ENCODE peak calls at places on chromosome 2, in ten cellular contexts. G is A549; C is mesothelial cell of epicardium; M is Daoy; K is NCI-H1436 treated with DMSO at 0.1 percent for 48 hours; E is activated CD8-positive, alpha-beta T cell treated with anti-CD3 and anti-CD28 coated beads for 36 hours; Z is NCI-H1092; J is activated naive CD4-positive, alpha-beta T cell treated with anti-CD3 and anti-CD28 coated beads, Interleukin-2, amount 50 U/mL, for 72 hours; O is fibroblast of pulmonary artery; N is SW480. S is an unnamed sample.
A peak's percentile ranks its signal among the peaks of the same experiment; 100 is the strongest.

GRCh38 chr2:195580156-195580555 is 76.9 kb upstream of the SLC39A10 start:
- DNase-seq in G (no peak), C (no peak), M (no peak), K (no peak), E (no peak), Z (no peak), J (no peak), O (no peak), N (no peak), S (no peak)

GRCh38 chr2:43636616-43637015 is 444 bp upstream of the PLEKHH2 start:
- DNase-seq in G (no peak), C (no peak), M (peak; percentile 4), K (no peak), E (peak; percentile 19), Z (no peak), J (no peak), O (no peak), N (no peak), S (no peak)

GRCh38 chr2:149001496-149001895 is 37.0 kb upstream of the LYPD6B start:
- DNase-seq in G (no peak), C (no peak), M (no peak), K (no peak), E (no peak), Z (no peak), J (no peak), O (no peak), N (no peak), S (no peak)

GRCh38 chr2:149037851-149038250 is 648 bp upstream of the LYPD6B start:
- DNase-seq in G (no peak), C (no peak), M (peak; percentile 46), K (no peak), E (no peak), Z (no peak), J (no peak), O (no peak), N (peak; percentile 60), S (no peak)

GRCh38 chr2:147094077-147094476 is 750.8 kb upstream of the ACVR2A start:
- DNase-seq in G (no peak), C (no peak), M (no peak), K (no peak), E (no peak), Z (no peak), J (no peak), O (no peak), N (no peak), S (no peak)

GRCh38 chr2:223865907-223866508 is 28.6 kb upstream of the AP1S3 start:
- DNase-seq in G (no peak), C (no peak), M (no peak), K (no peak), E (no peak), Z (no peak), J (no peak), O (no peak), N (no peak), S (no peak)

GRCh38 chr2:222734690-222735014 is 63.2 kb downstream of the MOGAT1 start:
- DNase-seq in G (no peak), C (no peak), M (no peak), K (no peak), E (no peak), Z (no peak), J (no peak), O (peak; percentile 22), N (no peak), S (no peak)

GRCh38 chr2:186554850-186555785 is 34.7 kb upstream of the ITGAV start:
- DNase-seq in G (no peak), C (no peak), M (peak; percentile 29), K (no peak), E (no peak), Z (no peak), J (no peak), O (no peak), N (no peak), S (no peak)

GRCh38 chr2:68714866-68715265 is 19.7 kb upstream of the ARHGAP25 start:
- DNase-seq in G (no peak), C (no peak), M (no peak), K (no peak), E (peak; percentile 73), Z (no peak), J (no peak), O (no peak), N (no peak), S (no peak)

GRCh38 chr2:105220604-105221003 is 20.9 kb upstream of the GPR45 start:
- DNase-seq in G (no peak), C (no peak), M (no peak), K (no peak), E (no peak), Z (no peak), J (no peak), O (no peak), N (no peak), S (no peak)

GRCh38 chr2:187008111-187008510 is 159.1 kb upstream of the ZSWIM2 start:
- DNase-seq in G (no peak), C (no peak), M (peak; percentile 11), K (no peak), E (no peak), Z (no peak), J (no peak), O (peak; percentile 39), N (no peak), S (no peak)

GRCh38 chr2:218024871-218025270 is 22.1 kb upstream of the TNS1 start:
- DNase-seq in G (no peak), C (no peak), M (no peak), K (no peak), E (no peak), Z (no peak), J (peak; percentile 25), O (no peak), N (no peak), S (no peak)

GRCh38 chr2:46008082-46008870 is 288.9 kb upstream of the EPAS1 start:
- DNase-seq in G (no peak), C (no peak), M (no peak), K (no peak), E (no peak), Z (no peak), J (no peak), O (peak; percentile 27), N (no peak), S (no peak)

GRCh38 chr2:142748559-142749099 is 128.8 kb upstream of the KYNU start:
- DNase-seq in G (no peak), C (no peak), M (no peak), K (no peak), E (no peak), Z (no peak), J (no peak), O (no peak), N (no peak), S (no peak)

GRCh38 chr2:26058390-26058789 is 24.5 kb downstream of the RAB10 start:
- DNase-seq in G (no peak), C (no peak), M (no peak), K (no peak), E (no peak), Z (no peak), J (no peak), O (no peak), N (no peak), S (no peak)

GRCh38 chr2:18871430-18871829 is 282.1 kb upstream of the NT5C1B start:
- DNase-seq in G (no peak), C (no peak), M (no peak), K (peak; percentile 16), E (no peak), Z (no peak), J (no peak), O (no peak), N (no peak), S (no peak)

GRCh38 chr2:36594849-36595248 is 3.1 kb downstream of the FEZ2 start:
- DNase-seq in G (no peak), C (no peak), M (no peak), K (no peak), E (no peak), Z (no peak), J (no peak), O (no peak), N (no peak), S (no peak)

GRCh38 chr2:152036611-152037469 is 62.0 kb downstream of the CACNB4 start:
- DNase-seq in G (peak; percentile 42), C (no peak), M (peak; percentile 72), K (no peak), E (peak; percentile 77), Z (peak; percentile 45), J (no peak), O (peak; percentile 83), N (peak; percentile 57), S (peak; percentile 45)

GRCh38 chr2:231717281-231718180 is 9.2 kb downstream of the PTMA start:
- DNase-seq in G (peak; percentile 58), C (no peak), M (peak; percentile 52), K (peak; percentile 38), E (peak; percentile 56), Z (no peak), J (peak; percentile 66), O (peak; percentile 57), N (no peak), S (no peak)

GRCh38 chr2:88810017-88810416 is 118.5 kb downstream of the RPIA start:
- DNase-seq in G (no peak), C (no peak), M (no peak), K (no peak), E (no peak), Z (no peak), J (no peak), O (no peak), N (peak; percentile 9), S (no peak)

GRCh38 chr2:30655211-30655610 is 152.0 kb downstream of the CAPN13 start:
- DNase-seq in G (no peak), C (no peak), M (no peak), K (no peak), E (no peak), Z (no peak), J (no peak), O (no peak), N (no peak), S (no peak)

GRCh38 chr2:33665039-33665438 is 65.9 kb upstream of the FAM98A start:
- DNase-seq in G (no peak), C (no peak), M (no peak), K (no peak), E (no peak), Z (no peak), J (no peak), O (no peak), N (no peak), S (no peak)

GRCh38 chr2:220504890-220505564 is 877.6 kb downstream of the SLC4A3 start:
- DNase-seq in G (peak; percentile 5), C (no peak), M (peak; percentile 68), K (peak; percentile 62), E (no peak), Z (peak; percentile 62), J (no peak), O (peak; percentile 67), N (peak; percentile 17), S (peak; percentile 71)

GRCh38 chr2:191215205-191215604 is 30.0 kb upstream of the MYO1B start:
- DNase-seq in G (no peak), C (no peak), M (no peak), K (no peak), E (no peak), Z (no peak), J (no peak), O (no peak), N (no peak), S (no peak)

GRCh38 chr2:216606551-216607527 is 26.4 kb upstream of the IGFBP2 start:
- DNase-seq in G (no peak), C (no peak), M (no peak), K (peak; percentile 73), E (peak; percentile 95), Z (no peak), J (no peak), O (no peak), N (no peak), S (peak; percentile 52)